ENCODE peak calls at places on chromosomes 7 and 10, in six cellular contexts. H is HepG2, U is HCT116, B is Panc1, P is upper lobe of left lung, L is GM12878. N is an unnamed sample.

GRCh38 chr7:4904346-4904745 is 20.8 kb upstream of the RADIL start:
- ATAC-seq in L (no peak), H (no peak), B (no peak), P (no peak), U (no peak), N (no peak)

GRCh38 chr10:114541081-114541833 is 116.8 kb downstream of the ABLIM1 start:
- ATAC-seq in L (peak; percentile 35), P (peak; percentile 94), B (peak; percentile 33), H (no peak), U (no peak), N (peak; percentile 96)

GRCh38 chr7:45122975-45123860 is 11.7 kb upstream of the TBRG4 start:
- ATAC-seq in B (no peak), P (no peak), H (peak; percentile 20), U (no peak), L (no peak), N (peak; percentile 20)

GRCh38 chr10:9209105-9209798 is 1154.8 kb downstream of the GATA3 start:
- ATAC-seq in B (peak; percentile 73), P (peak; percentile 63), U (peak; percentile 47), L (peak; percentile 78), H (peak; percentile 61), N (peak; percentile 43)

GRCh38 chr7:114539575-114539974 is 125.0 kb downstream of the FOXP2 start:
- ATAC-seq in P (no peak), B (no peak), H (peak; percentile 60), U (peak; percentile 77), L (peak; percentile 72), N (no peak)

GRCh38 chr10:73359492-73359891 is 828 bp upstream of the CFAP70 start:
- ATAC-seq in P (no peak), U (no peak), H (no peak), B (no peak), L (no peak), N (no peak)

GRCh38 chr7:122847871-122848473 is 38.3 kb downstream of the CADPS2 start:
- ATAC-seq in L (no peak), P (no peak), H (no peak), U (no peak), B (no peak), N (no peak)

GRCh38 chr10:87552248-87552914 is 47.7 kb downstream of the MINPP1 start:
- ATAC-seq in U (no peak), H (no peak), L (no peak), B (no peak), P (no peak), N (no peak)

GRCh38 chr10:31242902-31243301 is 76.1 kb upstream of the ZEB1 start:
- ATAC-seq in P (peak; percentile 79), B (no peak), H (peak; percentile 88), L (peak; percentile 76), U (peak; percentile 95), N (no peak)

GRCh38 chr10:128095753-128096469 is 30.3 kb downstream of the MKI67 start:
- ATAC-seq in U (peak; percentile 21), L (peak; percentile 23), H (no peak), P (no peak), B (peak; percentile 26), N (no peak)
- TF ChIP-seq POLR2AphosphoS5 in U (peak; percentile 36), L (no peak), H (no peak), P (no peak), B (peak; percentile 34), N (no peak)

GRCh38 chr7:117871778-117872538 is 1.3 kb downstream of the CTTNBP2 start:
- ATAC-seq in U (peak; percentile 23), B (peak; percentile 71), P (peak; percentile 33), H (peak; percentile 28), L (no peak), N (peak; percentile 55)

GRCh38 chr7:117873056-117873932 is at the start of gene CTTNBP2:
- ATAC-seq in L (no peak), P (peak; percentile 94), B (peak; percentile 79), U (peak; percentile 80), H (peak; percentile 89), N (peak; percentile 89)

GRCh38 chr7:117870405-117870905 is 2.8 kb downstream of the CTTNBP2 start:
- ATAC-seq in L (no peak), U (no peak), B (no peak), H (no peak), P (no peak), N (no peak)

GRCh38 chr7:117872565-117873055 is 631 bp downstream of the CTTNBP2 start:
- ATAC-seq in P (peak; percentile 53), H (peak; percentile 68), U (peak; percentile 61), B (peak; percentile 65), L (no peak), N (peak; percentile 53)

GRCh38 chr7:117871401-117871777 is 1.9 kb downstream of the CTTNBP2 start:
- ATAC-seq in P (no peak), U (no peak), L (no peak), H (no peak), B (no peak), N (no peak)
- H3K4me1 ChIP-seq in P (peaks cover 3% of the 10 kb centered on the region), U (peaks cover 29% of the 10 kb centered on the region), L (no peaks in the 10 kb centered on the region), H (peaks cover 5% of the 10 kb centered on the region), B (peaks cover 5% of the 10 kb centered on the region), N (no peaks in the 10 kb centered on the region)

GRCh38 chr7:99395616-99396327 is 12.6 kb downstream of the PDAP1 start:
- ATAC-seq in B (peak; percentile 24), U (no peak), H (peak; percentile 47), L (no peak), P (no peak), N (no peak)

GRCh38 chr7:99397632-99397983 is 10.8 kb downstream of the PDAP1 start:
- ATAC-seq in U (no peak), L (no peak), B (peak; percentile 7), H (no peak), P (no peak), N (no peak)

GRCh38 chr7:99399597-99399996 is 8.8 kb downstream of the PDAP1 start:
- ATAC-seq in U (no peak), H (no peak), B (no peak), P (peak; percentile 17), L (no peak), N (no peak)

GRCh38 chr7:99396914-99397631 is 11.3 kb downstream of the PDAP1 start:
- ATAC-seq in B (peak; percentile 31), H (no peak), P (no peak), L (no peak), U (no peak), N (no peak)

GRCh38 chr7:99398891-99399445 is 9.4 kb downstream of the PDAP1 start:
- ATAC-seq in B (peak; percentile 2), L (no peak), U (peak; percentile 15), P (no peak), H (no peak), N (no peak)
- TF ChIP-seq POLR2AphosphoS5 in B (peak; percentile 48), L (no peak), U (no peak), P (no peak), H (no peak), N (no peak)

DNA sequence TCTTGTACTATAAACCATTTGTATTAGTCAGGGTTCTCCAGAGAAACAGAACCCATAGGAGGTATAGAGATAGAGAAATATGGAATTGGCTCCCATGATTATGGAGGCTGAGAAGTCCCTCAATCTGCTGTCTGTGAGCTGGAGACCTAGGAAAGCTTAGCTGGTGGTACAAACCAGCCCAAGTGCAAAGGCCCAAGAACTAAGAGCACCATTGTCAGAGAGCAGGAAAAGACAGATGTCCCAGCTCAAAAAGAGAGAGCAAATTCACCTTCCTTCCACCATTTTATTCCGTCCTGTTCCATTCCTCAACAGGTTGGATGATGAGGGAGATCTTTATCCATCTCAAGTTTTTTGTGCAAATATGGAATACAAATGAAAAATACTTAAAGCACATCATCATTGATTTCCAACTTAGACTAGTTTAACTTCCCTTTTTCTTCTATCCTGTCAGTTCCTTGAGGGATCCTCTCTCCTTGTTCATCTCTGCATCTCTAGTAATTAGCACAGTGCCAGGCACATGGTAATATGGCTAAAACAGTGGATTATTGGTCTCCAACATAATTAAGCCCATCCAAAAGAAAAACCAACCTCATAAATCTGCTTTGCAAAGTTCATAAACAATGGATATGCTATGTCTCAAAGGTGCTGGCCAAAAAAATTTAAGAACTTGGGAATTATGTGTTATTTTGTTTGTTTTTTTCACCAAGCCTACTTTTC is 83.1 kb upstream of the PIK3CG start:
- ATAC-seq in L (no peak), P (no peak), B (no peak), U (no peak), H (no peak), N (no peak)
- H3K4me1 ChIP-seq in L (no peaks in the 10 kb centered on the region), P (no peaks in the 10 kb centered on the region), B (no peaks in the 10 kb centered on the region), U (peaks cover 42% of the 10 kb centered on the region), H (no peaks in the 10 kb centered on the region), N (no peaks in the 10 kb centered on the region)